ENCODE peak calls at places on chromosomes 7 and 10, in ten cellular contexts. One of them, this sample, is unnamed.

GRCh38 chr10:77417359-77417758 is 220.2 kb downstream of the KCNMA1 start:
- DNase-seq in sigmoid colon: no peak
- DNase-seq in endothelial cell of umbilical vein: no peak
- DNase-seq in HCT116: no peak
- DNase-seq in transverse colon: no peak
- DNase-seq in HL-60: no peak
- DNase-seq in breast epithelium: no peak
- DNase-seq in GM23338: no peak
- DNase-seq in Panc1: no peak
- DNase-seq in SK-N-SH: no peak
- DNase-seq in this sample: no peak

GRCh38 chr7:120441850-120442249 is 168.9 kb downstream of the KCND2 start:
- DNase-seq in endothelial cell of umbilical vein: no peak
- DNase-seq in SK-N-SH: no peak
- DNase-seq in breast epithelium: no peak
- DNase-seq in sigmoid colon: no peak
- DNase-seq in GM23338: no peak
- DNase-seq in Panc1: no peak
- DNase-seq in HCT116: no peak
- DNase-seq in HL-60: no peak
- DNase-seq in transverse colon: no peak
- DNase-seq in this sample: no peak

GRCh38 chr7:92246363-92247101 is 758 bp downstream of the ANKIB1 start:
- DNase-seq in GM23338: peak
- DNase-seq in Panc1: no peak
- DNase-seq in endothelial cell of umbilical vein: peak
- DNase-seq in sigmoid colon: no peak
- DNase-seq in HL-60: no peak
- DNase-seq in SK-N-SH: peak
- DNase-seq in transverse colon: peak
- DNase-seq in breast epithelium: no peak
- DNase-seq in HCT116: no peak
- DNase-seq in this sample: no peak

GRCh38 chr7:40848541-40849221 is 713.9 kb downstream of the SUGCT start:
- DNase-seq in HCT116: no peak
- DNase-seq in transverse colon: no peak
- DNase-seq in SK-N-SH: no peak
- DNase-seq in HL-60: no peak
- DNase-seq in GM23338: no peak
- DNase-seq in Panc1: no peak
- DNase-seq in sigmoid colon: no peak
- DNase-seq in endothelial cell of umbilical vein: no peak
- DNase-seq in breast epithelium: no peak
- DNase-seq in this sample: no peak

GRCh38 chr10:7211857-7212577 is 198.8 kb downstream of the SFMBT2 start:
- DNase-seq in HL-60: no peak
- DNase-seq in breast epithelium: no peak
- DNase-seq in HCT116: no peak
- DNase-seq in GM23338: no peak
- DNase-seq in transverse colon: no peak
- DNase-seq in Panc1: no peak
- DNase-seq in sigmoid colon: no peak
- DNase-seq in SK-N-SH: no peak
- DNase-seq in endothelial cell of umbilical vein: no peak
- DNase-seq in this sample: no peak

GRCh38 chr7:143384148-143384547 is 3.0 kb downstream of the ZYX start:
- DNase-seq in Panc1: no peak
- DNase-seq in GM23338: no peak
- DNase-seq in endothelial cell of umbilical vein: no peak
- DNase-seq in SK-N-SH: no peak
- DNase-seq in HL-60: no peak
- DNase-seq in HCT116: no peak
- DNase-seq in breast epithelium: no peak
- DNase-seq in transverse colon: no peak
- DNase-seq in sigmoid colon: peak
- DNase-seq in this sample: no peak

GRCh38 chr10:36538945-36539586 is 586.3 kb upstream of the ANKRD30A start:
- DNase-seq in HCT116: no peak
- DNase-seq in HL-60: no peak
- DNase-seq in sigmoid colon: no peak
- DNase-seq in transverse colon: no peak
- DNase-seq in SK-N-SH: no peak
- DNase-seq in endothelial cell of umbilical vein: peak
- DNase-seq in GM23338: no peak
- DNase-seq in breast epithelium: no peak
- DNase-seq in Panc1: no peak
- DNase-seq in this sample: no peak

GRCh38 chr10:10367277-10367676 is 650.4 kb upstream of the CELF2 start:
- DNase-seq in transverse colon: no peak
- DNase-seq in Panc1: no peak
- DNase-seq in SK-N-SH: no peak
- DNase-seq in HL-60: no peak
- DNase-seq in HCT116: no peak
- DNase-seq in breast epithelium: no peak
- DNase-seq in GM23338: no peak
- DNase-seq in endothelial cell of umbilical vein: no peak
- DNase-seq in sigmoid colon: no peak
- DNase-seq in this sample: no peak

GRCh38 chr10:76124230-76124629 is 692.8 kb downstream of the LRMDA start:
- DNase-seq in HL-60: no peak
- DNase-seq in Panc1: no peak
- DNase-seq in sigmoid colon: no peak
- DNase-seq in SK-N-SH: no peak
- DNase-seq in GM23338: no peak
- DNase-seq in HCT116: no peak
- DNase-seq in breast epithelium: no peak
- DNase-seq in endothelial cell of umbilical vein: no peak
- DNase-seq in transverse colon: no peak
- DNase-seq in this sample: no peak

GRCh38 chr10:125502276-125502675 is 180.7 kb downstream of the TEX36 start:
- DNase-seq in Panc1: no peak
- DNase-seq in transverse colon: no peak
- DNase-seq in GM23338: no peak
- DNase-seq in SK-N-SH: no peak
- DNase-seq in sigmoid colon: no peak
- DNase-seq in endothelial cell of umbilical vein: no peak
- DNase-seq in HL-60: no peak
- DNase-seq in HCT116: no peak
- DNase-seq in breast epithelium: no peak
- DNase-seq in this sample: no peak

DNA sequence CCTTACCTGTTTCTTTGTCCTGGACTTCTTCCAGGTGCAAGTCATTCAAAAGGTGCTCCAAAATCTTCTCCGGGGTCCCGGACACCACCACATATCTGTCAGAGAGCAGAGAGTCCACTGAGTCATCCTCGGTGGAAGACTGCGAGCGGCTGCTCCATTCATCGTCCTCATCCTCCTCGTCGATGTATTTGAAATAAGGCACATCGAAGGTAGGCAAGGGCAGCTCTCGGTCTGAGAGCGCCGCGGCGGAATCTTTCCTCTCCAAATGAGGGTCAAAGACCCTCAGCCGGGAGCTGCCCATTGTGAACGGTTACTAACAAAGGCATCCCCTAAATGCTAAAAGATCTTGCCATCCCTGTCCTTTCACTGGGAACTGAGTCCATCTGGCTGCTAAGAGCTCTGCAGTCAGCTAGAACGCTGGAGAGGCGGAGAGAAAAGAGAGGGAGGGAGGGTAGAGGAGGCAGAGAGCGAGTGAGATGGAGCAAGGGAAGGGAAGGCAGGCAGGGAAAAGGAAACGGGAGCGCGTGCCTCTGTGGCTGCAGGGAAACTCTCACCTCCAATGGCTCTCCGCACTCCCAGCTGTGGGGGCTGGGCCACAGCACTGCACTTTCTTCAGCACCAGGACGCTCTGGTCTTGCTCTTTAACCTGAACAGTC is 163.5 kb downstream of the RAPGEF5 start:
- DNase-seq in HL-60: no peak
- DNase-seq in SK-N-SH: no peak
- DNase-seq in GM23338: peak
- DNase-seq in endothelial cell of umbilical vein: no peak
- DNase-seq in breast epithelium: no peak
- DNase-seq in Panc1: no peak
- DNase-seq in transverse colon: no peak
- DNase-seq in sigmoid colon: peak
- DNase-seq in HCT116: no peak
- DNase-seq in this sample: no peak
- TF ChIP-seq POLR2AphosphoS5 in HL-60: no peak
- TF ChIP-seq POLR2AphosphoS5 in SK-N-SH: no peak
- TF ChIP-seq POLR2AphosphoS5 in GM23338: no peak
- TF ChIP-seq POLR2AphosphoS5 in endothelial cell of umbilical vein: no peak
- TF ChIP-seq POLR2AphosphoS5 in breast epithelium: no peak
- TF ChIP-seq POLR2AphosphoS5 in Panc1: no peak
- TF ChIP-seq POLR2AphosphoS5 in transverse colon: no peak
- TF ChIP-seq POLR2AphosphoS5 in sigmoid colon: no peak
- TF ChIP-seq POLR2AphosphoS5 in HCT116: no peak
- TF ChIP-seq POLR2AphosphoS5 in this sample: no peak

DNA sequence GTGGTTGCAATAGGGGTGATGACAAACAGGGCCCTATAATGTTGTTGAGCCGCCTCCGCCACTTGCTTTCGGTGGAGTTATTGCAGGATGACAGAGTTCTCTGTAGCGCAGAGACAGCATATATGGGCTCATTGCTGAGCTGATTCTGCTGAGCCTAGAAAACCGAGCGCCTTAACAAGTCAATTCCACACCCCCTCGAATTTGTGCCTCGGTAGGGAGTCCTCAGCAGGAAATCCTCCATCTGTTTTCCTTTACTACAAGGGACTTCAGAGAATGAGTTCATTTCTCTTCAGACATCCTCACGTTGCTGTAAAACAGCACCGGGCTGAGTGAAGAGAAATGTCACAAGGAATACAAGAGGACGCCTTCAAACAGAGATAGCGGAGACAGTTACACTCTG is 90.7 kb upstream of the KIAA1217 start:
- DNase-seq in HCT116: no peak
- DNase-seq in GM23338: peak
- DNase-seq in HL-60: no peak
- DNase-seq in Panc1: no peak
- DNase-seq in sigmoid colon: no peak
- DNase-seq in endothelial cell of umbilical vein: no peak
- DNase-seq in SK-N-SH: no peak
- DNase-seq in transverse colon: no peak
- DNase-seq in breast epithelium: no peak
- DNase-seq in this sample: no peak
- H3K27ac ChIP-seq in HCT116: no peak
- H3K27ac ChIP-seq in GM23338: no peak
- H3K27ac ChIP-seq in HL-60: no peak
- H3K27ac ChIP-seq in Panc1: no peak
- H3K27ac ChIP-seq in sigmoid colon: no peak
- H3K27ac ChIP-seq in endothelial cell of umbilical vein: no peak
- H3K27ac ChIP-seq in SK-N-SH: no peak
- H3K27ac ChIP-seq in transverse colon: no peak
- H3K27ac ChIP-seq in breast epithelium: no peak
- H3K27ac ChIP-seq in this sample: no peak

GRCh38 chr7:10308276-10308675 is 665.4 kb upstream of the PHF14 start:
- DNase-seq in GM23338: no peak
- DNase-seq in endothelial cell of umbilical vein: no peak
- DNase-seq in SK-N-SH: no peak
- DNase-seq in sigmoid colon: no peak
- DNase-seq in Panc1: no peak
- DNase-seq in HCT116: no peak
- DNase-seq in breast epithelium: no peak
- DNase-seq in HL-60: no peak
- DNase-seq in transverse colon: no peak
- DNase-seq in this sample: no peak
- TF ChIP-seq POLR2AphosphoS5 in GM23338: no peak
- TF ChIP-seq POLR2AphosphoS5 in endothelial cell of umbilical vein: no peak
- TF ChIP-seq POLR2AphosphoS5 in SK-N-SH: no peak
- TF ChIP-seq POLR2AphosphoS5 in sigmoid colon: no peak
- TF ChIP-seq POLR2AphosphoS5 in Panc1: no peak
- TF ChIP-seq POLR2AphosphoS5 in HCT116: no peak
- TF ChIP-seq POLR2AphosphoS5 in breast epithelium: no peak
- TF ChIP-seq POLR2AphosphoS5 in HL-60: no peak
- TF ChIP-seq POLR2AphosphoS5 in transverse colon: no peak
- TF ChIP-seq POLR2AphosphoS5 in this sample: no peak

GRCh38 chr7:138716889-138717288 is 15.7 kb upstream of the SVOPL start:
- DNase-seq in HL-60: no peak
- DNase-seq in SK-N-SH: no peak
- DNase-seq in breast epithelium: no peak
- DNase-seq in GM23338: no peak
- DNase-seq in endothelial cell of umbilical vein: no peak
- DNase-seq in HCT116: no peak
- DNase-seq in transverse colon: no peak
- DNase-seq in sigmoid colon: no peak
- DNase-seq in Panc1: no peak
- DNase-seq in this sample: no peak

GRCh38 chr7:138712652-138713051 is 11.5 kb upstream of the SVOPL start:
- DNase-seq in endothelial cell of umbilical vein: no peak
- DNase-seq in HL-60: no peak
- DNase-seq in SK-N-SH: no peak
- DNase-seq in HCT116: no peak
- DNase-seq in GM23338: no peak
- DNase-seq in transverse colon: no peak
- DNase-seq in sigmoid colon: no peak
- DNase-seq in breast epithelium: no peak
- DNase-seq in Panc1: no peak
- DNase-seq in this sample: no peak

GRCh38 chr7:138713191-138713590 is 12.0 kb upstream of the SVOPL start:
- DNase-seq in SK-N-SH: no peak
- DNase-seq in HL-60: no peak
- DNase-seq in breast epithelium: no peak
- DNase-seq in GM23338: no peak
- DNase-seq in endothelial cell of umbilical vein: no peak
- DNase-seq in sigmoid colon: no peak
- DNase-seq in transverse colon: no peak
- DNase-seq in Panc1: no peak
- DNase-seq in HCT116: no peak
- DNase-seq in this sample: no peak

GRCh38 chr7:138705122-138705521 is 4.0 kb upstream of the SVOPL start:
- DNase-seq in HL-60: no peak
- DNase-seq in SK-N-SH: no peak
- DNase-seq in HCT116: no peak
- DNase-seq in sigmoid colon: no peak
- DNase-seq in GM23338: no peak
- DNase-seq in endothelial cell of umbilical vein: no peak
- DNase-seq in Panc1: no peak
- DNase-seq in breast epithelium: no peak
- DNase-seq in transverse colon: no peak
- DNase-seq in this sample: no peak

GRCh38 chr7:138711007-138711406 is 9.8 kb upstream of the SVOPL start:
- DNase-seq in endothelial cell of umbilical vein: no peak
- DNase-seq in Panc1: no peak
- DNase-seq in sigmoid colon: no peak
- DNase-seq in GM23338: no peak
- DNase-seq in transverse colon: no peak
- DNase-seq in HL-60: no peak
- DNase-seq in HCT116: no peak
- DNase-seq in SK-N-SH: no peak
- DNase-seq in breast epithelium: no peak
- DNase-seq in this sample: no peak
- H3K27ac ChIP-seq in endothelial cell of umbilical vein: no peak
- H3K27ac ChIP-seq in Panc1: no peak
- H3K27ac ChIP-seq in sigmoid colon: no peak
- H3K27ac ChIP-seq in GM23338: no peak
- H3K27ac ChIP-seq in transverse colon: no peak
- H3K27ac ChIP-seq in HL-60: no peak
- H3K27ac ChIP-seq in HCT116: no peak
- H3K27ac ChIP-seq in SK-N-SH: no peak
- H3K27ac ChIP-seq in breast epithelium: no peak
- H3K27ac ChIP-seq in this sample: no peak